ENCODE peak calls at places on chromosomes 12 and 14, in seven cellular contexts. S is thoracic aorta; R is naive thymus-derived CD4-positive, alpha-beta T cell; V is heart left ventricle; D is CD8-positive, alpha-beta memory T cell; O is cardiac muscle cell; I is left ventricle myocardium inferior. E is an unnamed sample.

GRCh38 chr12:100020370-100020769 is 35.6 kb upstream of the ANKS1B start:
- DNase-seq in S (no peak), R (no peak), V (no peak), D (no peak), O (no peak), I (no peak), E (peak)

GRCh38 chr14:47917344-47917954 is 242.0 kb upstream of the MDGA2 start:
- DNase-seq in S (no peak), R (no peak), V (no peak), D (no peak), O (peak), I (no peak), E (peak)

GRCh38 chr12:72346331-72346944 is 74.3 kb downstream of the TRHDE start:
- DNase-seq in S (no peak), R (no peak), V (no peak), D (no peak), O (peak), I (no peak), E (peak)

GRCh38 chr12:53995311-53996187 is 4.4 kb upstream of the HOXC9 start:
- DNase-seq in S (no peak), R (no peak), V (no peak), D (no peak), O (no peak), I (no peak), E (no peak)

GRCh38 chr12:53051058-53051880 is 1.4 kb downstream of the TNS2 start:
- DNase-seq in S (no peak), R (no peak), V (peak), D (no peak), O (peak), I (peak), E (peak)

GRCh38 chr14:74333909-74334308 is 14.4 kb upstream of the VRTN start:
- DNase-seq in S (no peak), R (no peak), V (no peak), D (no peak), O (peak), I (no peak), E (no peak)

GRCh38 chr12:3329361-3329760 is 161.6 kb upstream of the PRMT8 start:
- DNase-seq in S (no peak), R (no peak), V (no peak), D (no peak), O (no peak), I (no peak), E (no peak)

GRCh38 chr12:104220931-104221330 is 5.4 kb downstream of the TXNRD1 start:
- DNase-seq in S (no peak), R (no peak), V (no peak), D (no peak), O (no peak), I (no peak), E (no peak)

GRCh38 chr12:19239046-19239445 is 109.5 kb downstream of the PLEKHA5 start:
- DNase-seq in S (no peak), R (no peak), V (no peak), D (no peak), O (no peak), I (no peak), E (no peak)

GRCh38 chr14:77035267-77035666 is 6.8 kb upstream of the IRF2BPL start:
- DNase-seq in S (no peak), R (no peak), V (no peak), D (no peak), O (no peak), I (no peak), E (no peak)

GRCh38 chr12:92292016-92292415 is 146.4 kb upstream of the BTG1 start:
- DNase-seq in S (no peak), R (no peak), V (no peak), D (no peak), O (no peak), I (no peak), E (no peak)

GRCh38 chr12:59677857-59678256 is 82.0 kb downstream of the SLC16A7 start:
- DNase-seq in S (no peak), R (no peak), V (no peak), D (no peak), O (no peak), I (no peak), E (no peak)

GRCh38 chr12:49909328-49909727 is 5.6 kb upstream of the FAIM2 start:
- DNase-seq in S (no peak), R (no peak), V (no peak), D (no peak), O (no peak), I (no peak), E (no peak)

GRCh38 chr12:104825408-104825807 is 132.7 kb downstream of the SLC41A2 start:
- DNase-seq in S (no peak), R (no peak), V (no peak), D (no peak), O (peak), I (no peak), E (no peak)

GRCh38 chr12:106138646-106139421 is at the start of gene NUAK1:
- DNase-seq in S (no peak), R (no peak), V (peak), D (peak), O (peak), I (peak), E (peak)

GRCh38 chr14:93977790-93978581 is 1.6 kb upstream of the ASB2 start:
- DNase-seq in S (no peak), R (peak), V (no peak), D (peak), O (no peak), I (no peak), E (no peak)

GRCh38 chr14:41607119-41607785 is 576 bp downstream of the LRFN5 start:
- DNase-seq in S (no peak), R (no peak), V (no peak), D (no peak), O (no peak), I (no peak), E (no peak)

GRCh38 chr12:97960741-97961608 is 498.4 kb downstream of the RMST start:
- DNase-seq in S (no peak), R (no peak), V (no peak), D (no peak), O (peak), I (no peak), E (peak)

GRCh38 chr12:120686151-120686689 is 729 bp upstream of the MLEC start:
- DNase-seq in S (peak), R (peak), V (peak), D (peak), O (peak), I (peak), E (peak)

GRCh38 chr12:26271889-26272492 is 76.6 kb downstream of the SSPN start:
- DNase-seq in S (peak), R (no peak), V (peak), D (no peak), O (peak), I (peak), E (no peak)

GRCh38 chr14:85596562-85596961 is 66.6 kb downstream of the FLRT2 start:
- DNase-seq in S (no peak), R (no peak), V (no peak), D (no peak), O (no peak), I (no peak), E (no peak)

GRCh38 chr12:2283910-2284309 is 231.1 kb downstream of the CACNA1C start:
- DNase-seq in S (no peak), R (no peak), V (no peak), D (no peak), O (peak), I (no peak), E (no peak)

GRCh38 chr14:50560929-50561280 is 960 bp downstream of the ATL1 start:
- DNase-seq in S (peak), R (peak), V (peak), D (peak), O (peak), I (peak), E (peak)

GRCh38 chr12:102824218-102824835 is 92.7 kb downstream of the PAH start:
- DNase-seq in S (no peak), R (no peak), V (peak), D (no peak), O (peak), I (peak), E (no peak)

GRCh38 chr12:110046451-110047187 is 1.7 kb downstream of the C12orf76 start:
- DNase-seq in S (no peak), R (no peak), V (no peak), D (no peak), O (peak), I (no peak), E (no peak)

GRCh38 chr12:70270108-70270507 is 26.9 kb downstream of the CNOT2 start:
- DNase-seq in S (no peak), R (no peak), V (no peak), D (no peak), O (no peak), I (no peak), E (no peak)
- H3K27ac ChIP-seq in S (no peak), R (no peak), V (no peak), D (no peak), O (peak), I (no peak), E (no peak)

GRCh38 chr12:51391047-51391837 is at the start of gene GALNT6:
- DNase-seq in S (no peak), R (peak), V (no peak), D (peak), O (no peak), I (no peak), E (peak)
- H3K27ac ChIP-seq in S (peak), R (peak), V (no peak), D (peak), O (no peak), I (peak), E (no peak)

DNA sequence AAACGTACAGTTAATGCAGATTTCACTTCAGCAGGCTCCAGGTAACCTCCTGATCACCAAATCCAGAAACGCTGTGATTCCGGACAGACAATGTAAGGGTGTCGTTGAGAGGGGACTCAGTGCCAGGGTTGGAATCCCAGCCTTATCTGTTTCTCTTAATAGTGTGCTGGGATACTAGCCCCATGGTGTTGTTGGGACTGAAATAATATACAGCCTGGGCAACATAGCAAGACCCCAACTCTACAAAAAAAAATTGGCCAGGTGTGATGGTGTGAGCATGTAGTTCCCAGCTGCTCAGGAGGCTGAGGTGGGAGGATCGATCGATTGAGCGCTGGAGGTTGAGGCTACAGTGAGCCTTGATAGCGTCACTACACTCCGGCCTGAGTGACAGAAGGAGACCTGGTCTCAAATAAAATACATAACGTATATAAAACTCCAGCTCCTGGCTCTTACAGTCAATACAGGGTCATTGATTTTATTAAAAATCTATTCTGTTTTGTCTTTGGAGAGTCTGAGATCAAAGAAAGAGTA is 1.3 kb downstream of the PEBP1 start:
- DNase-seq in S (no peak), R (no peak), V (no peak), D (no peak), O (no peak), I (no peak), E (no peak)
- H3K27ac ChIP-seq in S (peak), R (peak), V (peak), D (no peak), O (no peak), I (peak), E (no peak)

GRCh38 chr12:115837220-115837619 is 440.3 kb downstream of the MED13L start:
- DNase-seq in S (no peak), R (no peak), V (no peak), D (no peak), O (no peak), I (no peak), E (no peak)

GRCh38 chr12:115830070-115830469 is 447.4 kb downstream of the MED13L start:
- DNase-seq in S (no peak), R (no peak), V (no peak), D (no peak), O (no peak), I (no peak), E (no peak)

GRCh38 chr12:115835445-115835844 is 442.0 kb downstream of the MED13L start:
- DNase-seq in S (no peak), R (no peak), V (no peak), D (no peak), O (no peak), I (no peak), E (no peak)

GRCh38 chr12:115830633-115831032 is 446.9 kb downstream of the MED13L start:
- DNase-seq in S (no peak), R (no peak), V (no peak), D (no peak), O (no peak), I (no peak), E (no peak)

DNA sequence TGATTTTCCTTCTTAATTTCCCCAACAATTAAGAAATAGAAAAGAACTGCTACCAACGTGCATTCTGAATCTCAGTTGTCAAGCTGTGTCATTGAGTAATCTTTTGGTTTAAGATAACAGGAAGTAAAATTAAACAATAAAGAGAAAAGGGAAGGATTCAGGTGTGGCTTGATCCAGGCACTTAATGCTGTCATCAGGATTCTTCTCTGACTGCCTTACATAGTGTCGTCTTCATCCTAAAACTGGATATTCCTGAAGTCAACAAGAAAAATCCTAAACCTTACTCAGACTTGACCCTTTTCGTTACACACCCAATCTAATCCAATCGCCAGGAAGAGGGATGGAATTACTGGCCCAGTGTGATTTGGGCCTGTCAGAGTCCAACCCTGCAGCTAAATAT is 443.8 kb downstream of the MED13L start:
- DNase-seq in S (no peak), R (no peak), V (no peak), D (no peak), O (no peak), I (no peak), E (no peak)
- H3K27ac ChIP-seq in S (no peak), R (no peak), V (no peak), D (no peak), O (no peak), I (no peak), E (no peak)

E was measured in WERI-Rb-1.